ENCODE peak calls at places on chromosomes 3 and 15, in four cellular contexts. M, N, R and A are unnamed samples.

GRCh38 chr3:4751057-4752051 is 227.9 kb upstream of the BHLHE40 start:
- DNase-seq in N (no peak), M (no peak), R (peak), A (peak)

GRCh38 chr3:63914312-63914711 is 2.1 kb upstream of the SCAANT1 start:
- DNase-seq in R (no peak), N (peak), M (peak), A (no peak)

GRCh38 chr3:57068437-57069089 is 8.1 kb downstream of the SPATA12 start:
- DNase-seq in M (no peak), N (peak), R (peak), A (peak)

GRCh38 chr3:30913176-30913575 is 18.7 kb upstream of the GADL1 start:
- DNase-seq in M (no peak), R (no peak), N (no peak), A (no peak)

GRCh38 chr15:44712108-44713005 is 1.0 kb downstream of the B2M start:
- DNase-seq in N (peak), R (no peak), M (peak), A (no peak)

GRCh38 chr3:32681811-32682210 is 3.2 kb upstream of the CNOT10 start:
- DNase-seq in R (no peak), N (no peak), M (no peak), A (no peak)

GRCh38 chr3:146903927-146904326 is 298.8 kb upstream of the PLSCR5 start:
- DNase-seq in R (no peak), M (no peak), N (no peak), A (no peak)

GRCh38 chr3:14358426-14359211 is 43.8 kb upstream of the SLC6A6 start:
- DNase-seq in N (peak), R (peak), M (peak), A (no peak)

GRCh38 chr3:11362600-11362999 is 90.4 kb downstream of the ATG7 start:
- DNase-seq in M (no peak), N (no peak), R (no peak), A (no peak)

GRCh38 chr3:46089237-46090011 is 62.1 kb upstream of the XCR1 start:
- DNase-seq in M (peak), R (peak), N (peak), A (peak)

GRCh38 chr15:60469893-60470641 is 8.9 kb downstream of the ICE2 start:
- DNase-seq in M (no peak), N (no peak), R (no peak), A (no peak)

GRCh38 chr3:50299929-50300680 is 900 bp upstream of the HYAL3 start:
- DNase-seq in N (no peak), R (no peak), M (no peak), A (no peak)

GRCh38 chr3:195003006-195003892 is 267.7 kb downstream of the XXYLT1 start:
- DNase-seq in R (no peak), M (no peak), N (peak), A (no peak)

GRCh38 chr3:129121792-129122696 is at the start of gene RAB43:
- DNase-seq in R (no peak), M (peak), N (peak), A (peak)

GRCh38 chr15:60316961-60317360 is 80.8 kb downstream of the ANXA2 start:
- DNase-seq in R (no peak), M (no peak), N (no peak), A (no peak)

GRCh38 chr3:9809615-9810356 is at the start of gene TTLL3:
- DNase-seq in N (peak), M (peak), R (no peak), A (peak)

GRCh38 chr3:69378112-69378799 is 7.6 kb downstream of the FRMD4B start:
- DNase-seq in R (no peak), M (no peak), N (no peak), A (no peak)

GRCh38 chr3:126908752-126909275 is 74.1 kb upstream of the PLXNA1 start:
- DNase-seq in R (no peak), N (no peak), M (no peak), A (no peak)

GRCh38 chr3:14431556-14431927 is 29.1 kb downstream of the SLC6A6 start:
- DNase-seq in R (no peak), M (no peak), N (no peak), A (peak)

GRCh38 chr3:4852780-4853748 is 126.2 kb upstream of the BHLHE40 start:
- DNase-seq in R (no peak), M (no peak), N (no peak), A (no peak)

GRCh38 chr3:186772886-186773417 is 10.4 kb upstream of the EIF4A2 start:
- DNase-seq in N (peak), M (peak), R (no peak), A (peak)

GRCh38 chr15:96329403-96329981 is 1.0 kb upstream of the NR2F2 start:
- DNase-seq in R (no peak), N (no peak), M (no peak), A (peak)

GRCh38 chr15:42332331-42332730 is 27.0 kb upstream of the CAPN3 start:
- DNase-seq in M (no peak), R (no peak), N (no peak), A (no peak)

GRCh38 chr3:194130807-194131589 is 5.0 kb upstream of the HES1 start:
- DNase-seq in N (no peak), M (peak), R (no peak), A (peak)

GRCh38 chr3:143155756-143156155 is 36.2 kb downstream of the CHST2 start:
- DNase-seq in N (no peak), M (no peak), R (no peak), A (no peak)

GRCh38 chr3:42526616-42527367 is 24.3 kb downstream of the VIPR1 start:
- DNase-seq in N (no peak), R (no peak), M (no peak), A (no peak)

GRCh38 chr3:172520332-172520831 is 2.8 kb downstream of the TNFSF10 start:
- DNase-seq in M (no peak), R (peak), N (no peak), A (peak)

GRCh38 chr3:193775421-193776077 is 182.5 kb downstream of the OPA1 start:
- DNase-seq in N (no peak), M (no peak), R (no peak), A (no peak)

GRCh38 chr3:116037954-116038911 is 407.1 kb downstream of the LSAMP start:
- DNase-seq in M (no peak), N (no peak), R (no peak), A (peak)

GRCh38 chr15:57607570-57608000 is 15.9 kb downstream of the MYZAP start:
- DNase-seq in N (no peak), M (peak), R (no peak), A (no peak)

GRCh38 chr3:47288966-47289910 is 6.5 kb downstream of the KLHL18 start:
- DNase-seq in N (no peak), R (no peak), M (no peak), A (no peak)

GRCh38 chr3:165206454-165207266 is 10.5 kb upstream of the SLITRK3 start:
- DNase-seq in M (peak), R (peak), N (peak), A (peak)

GRCh38 chr3:33074217-33075067 is 22.5 kb downstream of the GLB1 start:
- DNase-seq in M (peak), N (peak), R (no peak), A (peak)

GRCh38 chr3:123790254-123791072 is 93.7 kb downstream of the MYLK start:
- DNase-seq in N (no peak), R (no peak), M (no peak), A (no peak)

GRCh38 chr3:193896419-193896818 is 239.5 kb upstream of the HES1 start:
- DNase-seq in R (no peak), M (no peak), N (no peak), A (no peak)

GRCh38 chr3:61858054-61858453 is 296.7 kb downstream of the PTPRG start:
- DNase-seq in R (no peak), N (no peak), M (no peak), A (no peak)

GRCh38 chr3:35624698-35625097 is 14.6 kb upstream of the ARPP21 start:
- DNase-seq in M (no peak), N (no peak), R (no peak), A (no peak)

GRCh38 chr3:38658886-38659285 is 9.4 kb upstream of the SCN5A start:
- DNase-seq in R (no peak), M (no peak), N (no peak), A (no peak)

GRCh38 chr3:38657369-38657768 is 7.9 kb upstream of the SCN5A start:
- DNase-seq in N (no peak), R (no peak), M (no peak), A (no peak)

GRCh38 chr3:38662544-38662943 is 13.1 kb upstream of the SCN5A start:
- DNase-seq in N (no peak), R (no peak), M (no peak), A (no peak)
- TF ChIP-seq CTCF in N (no peak), R (peak), M (no peak), A (no peak)

DNA sequence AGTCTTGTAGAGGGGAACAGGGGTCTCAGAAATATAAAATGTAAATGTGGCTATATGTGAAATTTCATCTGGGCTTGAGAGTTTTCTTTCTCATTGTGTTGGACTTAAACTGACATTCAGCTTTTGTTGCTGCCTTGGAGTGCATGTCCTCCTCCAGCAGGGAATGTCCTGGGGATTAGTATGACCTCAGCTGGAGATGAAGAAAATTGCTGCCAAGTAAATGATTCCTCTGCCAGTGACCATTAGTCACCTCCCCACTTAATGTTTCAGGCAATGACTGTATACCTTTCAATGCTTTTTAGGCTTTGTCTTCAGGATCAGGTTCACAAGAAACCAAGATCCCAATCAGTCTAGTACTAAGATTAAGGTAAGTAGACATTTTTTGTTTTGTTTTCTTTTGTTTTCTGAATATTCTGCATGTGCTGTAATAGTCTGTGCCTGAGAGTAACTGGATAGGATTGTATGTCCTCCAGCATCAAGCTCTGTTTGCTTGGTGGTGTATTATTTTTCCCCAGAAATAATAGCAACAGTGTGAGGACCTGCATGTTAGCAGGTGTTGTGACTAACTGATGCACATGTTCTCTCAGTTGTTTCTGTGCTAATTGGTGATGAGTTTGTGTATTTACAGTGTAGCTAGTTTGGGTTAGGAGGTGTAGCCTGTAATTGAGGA is 18.1 kb upstream of the SLC22A13 start:
- DNase-seq in M (no peak), R (peak), N (no peak), A (no peak)
- TF ChIP-seq CTCF in M (peak), R (peak), N (peak), A (no peak)

GRCh38 chr3:26350853-26351252 is 271.7 kb upstream of the LRRC3B start:
- DNase-seq in N (no peak), R (no peak), M (no peak), A (no peak)

GRCh38 chr3:26347150-26347549 is 275.4 kb upstream of the LRRC3B start:
- DNase-seq in N (no peak), M (no peak), R (no peak), A (no peak)

GRCh38 chr3:26340001-26340400 is 282.6 kb upstream of the LRRC3B start:
- DNase-seq in R (no peak), N (no peak), M (no peak), A (no peak)

GRCh38 chr3:26346497-26346896 is 276.1 kb upstream of the LRRC3B start:
- DNase-seq in M (no peak), N (no peak), R (no peak), A (no peak)

GRCh38 chr3:26345613-26346012 is 277.0 kb upstream of the LRRC3B start:
- DNase-seq in R (no peak), M (no peak), N (no peak), A (no peak)
- TF ChIP-seq CTCF in R (no peak), M (no peak), N (no peak), A (no peak)

DNA sequence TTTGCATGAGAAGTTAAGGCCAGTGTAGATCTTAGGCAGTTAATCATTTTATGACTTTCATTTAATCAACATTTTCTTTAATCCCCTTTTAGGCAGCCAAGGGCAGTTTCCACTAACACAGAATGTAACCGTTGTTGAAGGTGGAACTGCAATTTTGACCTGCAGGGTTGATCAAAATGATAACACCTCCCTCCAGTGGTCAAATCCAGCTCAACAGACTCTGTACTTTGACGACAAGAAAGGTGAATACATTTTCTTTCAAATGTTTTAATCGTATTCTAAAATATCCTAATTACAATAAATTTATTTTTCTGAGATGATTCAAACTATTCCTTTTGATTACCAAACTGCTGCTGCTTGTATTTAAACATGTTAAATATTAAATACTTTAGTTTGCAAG is 843.2 kb downstream of the CADM2 start:
- DNase-seq in N (no peak), M (no peak), R (no peak), A (no peak)
- TF ChIP-seq CTCF in N (no peak), M (no peak), R (no peak), A (no peak)

DNA sequence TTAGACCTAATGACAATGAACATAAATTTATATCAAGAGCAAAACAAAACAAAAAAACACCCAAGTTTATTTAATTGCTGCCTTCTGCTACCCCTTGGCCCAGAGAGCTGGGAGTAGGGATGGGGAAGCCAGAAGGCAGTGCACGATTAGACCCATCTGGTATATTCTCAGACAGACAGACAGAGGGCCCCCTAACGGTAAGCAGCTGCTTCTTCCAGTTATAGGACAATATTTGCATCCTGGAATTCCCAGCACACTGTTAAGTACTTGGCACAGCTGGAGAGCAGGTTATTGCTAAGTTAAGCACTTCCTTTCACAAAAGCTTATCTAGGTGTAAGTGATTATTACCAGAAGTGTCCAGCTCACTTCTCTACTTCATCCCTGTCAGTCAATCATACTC is 39.3 kb downstream of the C2CD4B start:
- DNase-seq in N (no peak), R (no peak), M (no peak), A (no peak)
- TF ChIP-seq CTCF in N (no peak), R (peak), M (peak), A (no peak)

GRCh38 chr3:188796122-188796631 is 375.6 kb upstream of the TPRG1 start:
- DNase-seq in R (peak), N (no peak), M (no peak), A (peak)

GRCh38 chr3:188789201-188789600 is 382.6 kb upstream of the TPRG1 start:
- DNase-seq in M (no peak), N (no peak), R (no peak), A (no peak)

GRCh38 chr3:188797045-188797444 is 374.7 kb upstream of the TPRG1 start:
- DNase-seq in N (no peak), M (no peak), R (no peak), A (no peak)

GRCh38 chr3:188788621-188789081 is 383.1 kb upstream of the TPRG1 start:
- DNase-seq in N (no peak), M (no peak), R (peak), A (no peak)

GRCh38 chr3:188792788-188793187 is 379.0 kb upstream of the TPRG1 start:
- DNase-seq in R (no peak), M (no peak), N (no peak), A (no peak)
- TF ChIP-seq CTCF in R (peak), M (no peak), N (no peak), A (no peak)

DNA sequence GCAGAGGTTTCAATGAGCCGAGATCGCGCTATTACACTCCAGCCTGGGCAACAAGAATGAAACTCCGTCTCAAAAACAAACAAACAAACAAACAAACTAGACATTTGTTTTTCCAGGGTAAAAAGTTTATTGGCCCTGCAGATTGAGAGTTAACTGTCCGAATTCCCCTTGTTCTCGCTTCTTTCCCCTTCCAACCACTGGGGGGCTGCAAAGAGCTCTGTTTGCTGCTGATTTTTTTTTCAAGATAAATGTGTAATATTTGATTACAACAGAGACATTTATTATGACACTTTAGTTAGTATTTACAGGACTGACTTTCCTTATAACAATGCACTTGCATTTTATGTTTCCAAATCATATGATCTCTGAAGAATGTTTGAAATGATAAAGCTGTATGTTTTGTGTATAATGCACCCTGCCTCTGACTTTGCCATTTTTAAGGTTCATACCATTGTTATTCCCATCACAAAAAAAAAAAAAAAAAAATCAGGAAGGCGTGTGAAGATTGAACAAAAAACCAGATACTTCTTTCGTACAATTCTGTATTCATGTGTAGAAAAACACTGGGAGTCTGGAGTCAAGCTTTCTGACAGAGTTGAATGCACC is 2.8 kb downstream of the CLSTN2 start:
- DNase-seq in N (peak), R (peak), M (peak), A (peak)
- TF ChIP-seq CTCF in N (peak), R (peak), M (peak), A (peak)

DNA sequence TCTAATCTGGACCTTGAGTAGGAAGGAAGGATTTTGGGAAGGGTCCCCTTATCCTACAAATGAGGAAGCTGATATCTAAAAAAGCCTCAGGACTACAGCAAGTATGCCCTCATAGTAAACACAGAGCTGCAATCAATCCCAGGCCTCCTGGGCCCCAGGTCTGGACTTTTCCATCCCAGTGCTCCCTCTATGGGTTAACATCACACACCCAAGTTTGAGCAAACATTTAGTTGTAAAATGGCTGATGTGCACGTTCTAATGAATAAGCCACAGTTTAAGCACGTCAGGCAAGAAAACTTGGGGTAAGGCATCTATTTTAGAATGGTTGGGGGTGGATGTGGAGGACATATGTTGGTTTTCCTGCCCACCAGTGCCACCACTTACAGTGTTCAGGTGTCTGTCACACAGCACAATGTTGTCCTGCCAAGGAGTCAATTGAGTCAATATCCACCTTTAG is 44.3 kb upstream of the UBE2E1 start:
- DNase-seq in N (no peak), M (no peak), R (no peak), A (peak)
- TF ChIP-seq CTCF in N (no peak), M (no peak), R (peak), A (peak)

GRCh38 chr15:28885289-28885629 is 515 bp upstream of the APBA2 start:
- DNase-seq in R (no peak), M (no peak), N (no peak), A (no peak)
- TF ChIP-seq CTCF in R (no peak), M (no peak), N (no peak), A (no peak)